ENCODE peak calls at places on chromosomes 13 and 19, in four cellular contexts. B is left lung, R is uterus, J is AG09319. F is an unnamed sample.
A peak's percentile ranks its signal among the peaks of the same experiment; 100 is the strongest.

GRCh38 chr19:873084-874019 is 13.9 kb downstream of the CFD start:
- DNase-seq in B (no peak), J (peak; percentile 31), R (no peak), F (peak; percentile 77)

GRCh38 chr13:29923554-29924481 is 73.4 kb upstream of the UBL3 start:
- DNase-seq in J (peak; percentile 78), R (peak; percentile 89), B (peak; percentile 91), F (peak; percentile 90)

GRCh38 chr13:99658266-99658991 is 157.2 kb downstream of the TM9SF2 start:
- DNase-seq in J (peak; percentile 29), B (peak; percentile 51), R (peak; percentile 53), F (peak; percentile 65)

GRCh38 chr19:21092107-21092506 is 10.1 kb downstream of the ZNF714 start:
- DNase-seq in J (no peak), B (no peak), R (no peak), F (no peak)

GRCh38 chr19:49638360-49638759 is 1.6 kb downstream of the RRAS start:
- DNase-seq in J (no peak), B (no peak), R (no peak), F (no peak)

GRCh38 chr13:83220241-83220640 is 662.0 kb downstream of the SLITRK1 start:
- DNase-seq in J (no peak), B (no peak), R (no peak), F (no peak)

GRCh38 chr13:71775946-71776345 is 91.1 kb downstream of the DACH1 start:
- DNase-seq in B (no peak), J (no peak), R (no peak), F (no peak)

GRCh38 chr13:99467764-99468163 is 33.5 kb upstream of the TM9SF2 start:
- DNase-seq in B (no peak), R (no peak), J (no peak), F (no peak)

GRCh38 chr13:46486270-46486669 is 66.7 kb upstream of the LRCH1 start:
- DNase-seq in R (no peak), B (no peak), J (no peak), F (no peak)

DNA sequence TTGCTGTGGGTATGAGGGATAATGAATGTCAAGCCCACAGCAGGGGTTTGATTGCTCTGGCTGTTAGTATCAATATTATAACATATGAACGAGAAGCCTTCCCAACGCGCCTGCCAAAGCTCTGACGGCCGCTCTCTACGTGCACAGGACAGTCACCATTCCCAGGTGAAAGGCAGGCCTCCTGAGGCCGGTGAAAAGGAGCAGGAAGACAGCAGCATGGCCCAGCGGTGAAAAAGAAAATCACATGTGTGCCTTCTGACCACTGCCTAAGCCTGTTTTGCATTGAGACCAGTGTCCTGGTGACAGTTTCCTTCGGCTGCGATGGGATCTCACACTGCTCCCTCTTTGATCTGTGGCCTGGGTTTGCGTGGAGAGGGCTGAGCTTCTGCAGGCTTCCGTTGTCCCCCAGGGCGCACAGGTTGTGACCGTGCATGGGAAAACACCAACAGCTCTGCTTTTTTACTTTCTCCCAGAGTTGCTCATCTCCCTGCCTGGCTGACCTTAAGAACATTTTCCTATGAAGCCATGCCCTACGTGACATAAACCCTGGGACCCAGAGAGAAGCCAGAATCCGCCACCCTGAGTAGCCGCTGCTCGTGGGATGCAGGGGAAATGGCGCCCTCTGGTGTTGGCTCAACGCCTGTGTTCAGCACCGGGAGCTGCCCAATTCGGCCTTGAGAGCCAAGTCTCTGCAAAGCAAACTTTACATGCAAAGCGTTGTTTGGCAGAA is 112.0 kb upstream of the GPR12 start:
- DNase-seq in B (no peak), R (no peak), J (no peak), F (peak; percentile 53)
- TF ChIP-seq CTCF in B (peak; percentile 52), R (peak; percentile 33), J (peak; percentile 57), F (peak; percentile 60)

GRCh38 chr19:29285878-29286277 is 72.9 kb upstream of the UQCRFS1 start:
- DNase-seq in B (no peak), J (no peak), R (no peak), F (no peak)
- TF ChIP-seq CTCF in B (no peak), J (peak; percentile 11), R (peak; percentile 18), F (no peak)

GRCh38 chr19:35516310-35516709 is 2.9 kb upstream of the DMKN start:
- DNase-seq in R (no peak), B (no peak), J (no peak), F (no peak)

GRCh38 chr19:35511337-35511736 is 2.1 kb downstream of the DMKN start:
- DNase-seq in R (no peak), J (no peak), B (no peak), F (no peak)

GRCh38 chr19:35513231-35513974 is at the start of gene DMKN:
- DNase-seq in R (no peak), B (no peak), J (no peak), F (no peak)

GRCh38 chr19:35512831-35513230 is 618 bp downstream of the DMKN start:
- DNase-seq in R (no peak), J (no peak), B (no peak), F (no peak)

DNA sequence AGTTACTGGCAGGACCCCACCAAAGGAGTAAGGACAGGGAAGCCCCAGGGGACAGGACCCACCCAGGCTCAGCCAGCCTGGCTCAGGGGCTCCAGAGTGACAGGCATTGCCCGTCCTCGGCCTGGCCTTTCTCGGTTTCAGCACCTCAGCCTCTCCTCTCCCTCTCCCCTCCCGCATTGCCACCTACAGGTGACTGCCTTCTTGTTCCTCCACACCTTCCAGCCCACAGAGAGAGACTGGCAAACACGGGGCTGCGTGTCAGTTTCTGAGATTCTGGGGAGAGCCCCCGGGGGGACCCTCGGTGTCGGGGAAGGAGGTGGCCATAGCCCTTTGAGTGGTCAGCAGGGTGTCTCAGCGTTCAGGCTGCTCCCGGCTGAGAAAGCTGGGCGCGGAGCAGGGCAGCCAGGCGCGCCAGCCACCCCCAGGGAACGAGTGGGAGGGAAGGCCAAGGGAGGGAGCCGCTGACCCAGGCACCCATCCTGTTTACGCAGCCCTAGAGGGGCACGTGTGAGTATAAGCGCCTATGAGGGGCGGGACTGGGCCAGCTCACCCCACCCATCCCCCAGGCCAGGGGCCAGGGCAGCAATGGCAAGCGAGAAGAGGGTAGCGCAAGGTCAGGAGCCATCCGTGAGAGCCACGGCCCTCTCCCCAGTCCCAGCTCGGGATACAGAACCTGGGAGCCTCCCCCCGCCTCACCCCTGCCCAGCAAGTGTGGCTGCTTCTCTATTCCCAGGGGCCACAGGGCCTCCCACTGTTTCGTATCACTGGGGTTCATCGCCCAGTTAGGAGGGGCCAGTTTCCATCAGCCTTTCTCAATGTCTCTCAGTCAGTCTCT is 743 bp upstream of the DMKN start:
- DNase-seq in J (no peak), B (no peak), R (no peak), F (no peak)
- TF ChIP-seq CTCF in J (no peak), B (no peak), R (no peak), F (no peak)

DNA sequence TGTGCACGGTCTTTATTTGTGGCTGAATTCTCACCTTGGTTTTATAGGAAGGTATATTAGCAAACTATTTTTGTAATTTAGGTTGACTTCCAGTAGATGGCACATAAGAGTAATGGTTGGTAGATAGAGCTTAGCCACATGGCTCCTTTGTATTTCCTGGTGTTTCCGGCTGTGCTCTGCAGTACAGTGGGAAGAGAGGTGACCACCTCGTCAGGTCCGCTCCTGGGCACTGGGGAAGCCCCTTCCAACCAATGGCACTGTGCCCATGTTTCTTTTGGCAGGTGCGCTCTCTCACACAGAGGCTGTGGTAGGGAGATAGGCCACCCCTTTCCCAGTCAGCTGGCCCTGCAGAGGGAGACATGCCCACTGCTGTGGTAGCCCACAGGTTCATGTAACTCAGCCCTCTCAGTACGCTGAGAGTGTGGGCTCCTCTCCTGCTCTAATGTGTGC is 74.3 kb upstream of the ATP12A start:
- DNase-seq in R (no peak), B (no peak), J (no peak), F (no peak)
- TF ChIP-seq CTCF in R (no peak), B (no peak), J (no peak), F (no peak)

DNA sequence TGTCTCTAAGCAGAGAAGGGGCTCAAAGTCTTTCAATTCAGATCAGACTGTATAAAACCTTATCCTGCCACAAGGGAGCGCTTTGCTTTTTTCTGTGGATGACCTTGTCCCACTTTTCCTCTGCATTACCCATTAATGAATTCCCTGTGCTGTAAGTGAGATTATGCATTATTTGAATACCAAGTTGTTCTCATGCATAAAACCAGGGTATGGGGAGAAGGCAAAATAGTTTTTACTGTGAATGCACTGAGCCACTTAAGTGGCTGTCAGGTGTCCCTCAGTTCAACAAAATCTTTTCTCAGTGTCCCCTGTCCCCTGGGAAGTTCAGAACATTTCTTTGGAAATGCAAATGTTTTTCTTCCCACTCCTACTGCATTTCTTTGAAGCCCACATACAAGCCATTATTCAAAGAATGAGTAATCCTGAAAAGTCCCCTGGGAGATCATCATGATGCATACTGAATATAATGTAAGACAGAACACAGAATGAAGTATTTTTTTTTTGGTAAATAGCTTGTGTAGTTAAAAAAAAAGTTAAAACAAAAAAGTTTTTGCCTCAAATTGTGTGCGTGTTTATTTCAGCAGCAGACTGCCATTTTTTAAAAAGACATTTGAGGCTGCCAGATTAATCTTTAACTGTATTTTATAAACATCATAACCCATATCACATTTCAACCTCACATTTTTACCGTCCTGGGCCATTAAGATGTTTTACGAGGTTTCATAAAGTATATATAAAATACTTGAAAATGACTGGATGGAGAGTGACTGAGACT is 506.7 kb upstream of the PCDH9 start:
- DNase-seq in R (no peak), J (no peak), B (no peak), F (no peak)
- TF ChIP-seq CTCF in R (no peak), J (no peak), B (no peak), F (no peak)

GRCh38 chr19:5823579-5824281 is 15.8 kb downstream of the FUT6 start:
- DNase-seq in B (no peak), J (no peak), R (no peak), F (no peak)
- TF ChIP-seq CTCF in B (no peak), J (no peak), R (no peak), F (no peak)

GRCh38 chr13:22103046-22103445 is 432.2 kb downstream of the FGF9 start:
- DNase-seq in J (no peak), B (no peak), R (no peak), F (no peak)
- TF ChIP-seq CTCF in J (no peak), B (no peak), R (no peak), F (no peak)

DNA sequence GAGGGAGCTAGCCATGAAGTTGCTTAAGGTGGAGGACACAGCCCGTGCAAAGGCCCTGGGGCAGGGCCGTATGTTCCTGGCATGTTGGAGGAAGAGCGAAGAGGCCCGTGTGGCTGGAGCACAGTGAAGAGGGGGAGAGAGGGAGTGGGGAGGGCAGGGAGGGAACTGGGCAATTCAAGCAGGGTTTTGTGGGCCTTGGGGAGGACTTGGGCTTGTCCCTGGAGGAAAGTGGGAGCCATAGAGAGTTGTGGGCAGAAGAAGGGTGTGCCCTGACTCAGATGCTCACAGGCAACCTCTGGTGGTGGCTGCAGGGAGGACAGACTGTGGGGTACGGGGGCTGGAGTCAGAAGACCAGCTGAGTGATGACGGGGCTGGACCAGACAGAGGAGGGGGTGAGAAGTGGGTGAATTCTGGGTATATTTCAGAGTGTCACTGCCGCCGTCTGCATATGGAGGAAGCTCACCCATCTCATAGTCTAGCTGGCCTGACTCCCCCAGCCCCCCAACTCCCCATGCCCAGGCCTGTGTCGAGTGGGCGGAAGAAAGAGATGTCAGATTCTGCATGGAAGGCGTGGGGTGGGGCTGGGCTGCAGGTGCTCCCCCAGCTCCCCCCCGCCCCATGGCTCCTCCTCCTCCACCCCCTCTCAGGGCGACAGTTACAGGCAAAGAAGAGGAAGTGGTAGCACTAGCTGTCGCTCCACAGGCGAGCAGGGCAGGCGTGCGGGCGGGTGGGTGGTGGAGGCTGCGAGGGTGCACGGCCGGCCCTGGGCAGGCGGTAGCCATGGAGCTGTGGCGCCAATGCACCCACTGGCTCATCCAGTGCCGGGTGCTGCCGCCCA is at the start of gene VAV1:
- DNase-seq in R (no peak), B (peak; percentile 83), J (no peak), F (peak; percentile 85)
- TF ChIP-seq CTCF in R (no peak), B (peak; percentile 43), J (no peak), F (no peak)

GRCh38 chr13:41034382-41034781 is 15.3 kb upstream of the ELF1 start:
- DNase-seq in R (no peak), B (no peak), J (no peak), F (no peak)
- TF ChIP-seq CTCF in R (no peak), B (no peak), J (no peak), F (no peak)